ENCODE peak calls at places on chromosomes 11 and 22, in six cellular contexts. J is AG09309, C is NCI-H748 treated with DMSO at 0.1 percent for 48 hours, V is left ventricle myocardium inferior, A is AML-193, E is Daoy. N is an unnamed sample.

GRCh38 chr11:130763087-130763980 is 152.9 kb downstream of the SNX19 start:
- DNase-seq in J (no peak), C (no peak), V (no peak), A (no peak), E (no peak), N (no peak)

GRCh38 chr11:105032495-105032894 is 2.4 kb downstream of the CASP1 start:
- DNase-seq in J (no peak), C (no peak), V (no peak), A (peak), E (no peak), N (no peak)

GRCh38 chr11:11510939-11511338 is 110.9 kb downstream of the GALNT18 start:
- DNase-seq in J (peak), C (peak), V (peak), A (no peak), E (peak), N (no peak)

GRCh38 chr11:30635401-30635989 is 49.3 kb upstream of the MPPED2 start:
- DNase-seq in J (no peak), C (peak), V (no peak), A (no peak), E (peak), N (no peak)

GRCh38 chr11:59135648-59136461 is 6.8 kb upstream of the FAM111A start:
- DNase-seq in J (no peak), C (peak), V (peak), A (peak), E (peak), N (no peak)

GRCh38 chr11:120648706-120649250 is 137.2 kb downstream of the GRIK4 start:
- DNase-seq in J (no peak), C (no peak), V (no peak), A (no peak), E (no peak), N (no peak)

GRCh38 chr22:17725465-17725800 is 48.8 kb downstream of the BID start:
- DNase-seq in J (no peak), C (no peak), V (no peak), A (no peak), E (no peak), N (no peak)

GRCh38 chr11:23539556-23539955 is 679.3 kb upstream of the CCDC179 start:
- DNase-seq in J (no peak), C (no peak), V (no peak), A (no peak), E (no peak), N (no peak)

GRCh38 chr22:18146389-18146753 is 3.6 kb upstream of the USP18 start:
- DNase-seq in J (no peak), C (no peak), V (no peak), A (no peak), E (no peak), N (no peak)

GRCh38 chr22:35961480-35961902 is 67.1 kb downstream of the RBFOX2 start:
- DNase-seq in J (no peak), C (peak), V (peak), A (no peak), E (peak), N (peak)

GRCh38 chr11:120125005-120125404 is 12.9 kb downstream of the TRIM29 start:
- DNase-seq in J (no peak), C (no peak), V (no peak), A (no peak), E (peak), N (no peak)

GRCh38 chr11:94938399-94939055 is 34.8 kb downstream of the CWC15 start:
- DNase-seq in J (peak), C (no peak), V (peak), A (no peak), E (peak), N (peak)

GRCh38 chr11:109772846-109773400 is 320.3 kb upstream of the ZC3H12C start:
- DNase-seq in J (no peak), C (peak), V (no peak), A (no peak), E (no peak), N (peak)

GRCh38 chr11:101583180-101584128 is at the start of gene TRPC6:
- DNase-seq in J (no peak), C (peak), V (peak), A (no peak), E (no peak), N (no peak)

GRCh38 chr22:20131856-20132685 is 467 bp downstream of the ZDHHC8 start:
- DNase-seq in J (no peak), C (no peak), V (peak), A (no peak), E (no peak), N (no peak)

GRCh38 chr11:70119502-70119901 is 41.4 kb downstream of the ANO1 start:
- DNase-seq in J (no peak), C (no peak), V (no peak), A (no peak), E (no peak), N (no peak)

GRCh38 chr22:26168199-26168915 is 905 bp upstream of the SEZ6L start:
- DNase-seq in J (no peak), C (no peak), V (no peak), A (no peak), E (no peak), N (no peak)

GRCh38 chr22:27578937-27579617 is 222.5 kb downstream of the MN1 start:
- DNase-seq in J (peak), C (no peak), V (no peak), A (no peak), E (no peak), N (no peak)

GRCh38 chr11:62974848-62975522 is 9.8 kb downstream of the SLC22A6 start:
- DNase-seq in J (no peak), C (peak), V (peak), A (peak), E (peak), N (no peak)

GRCh38 chr11:58075781-58076180 is 45.0 kb downstream of the OR6Q1 start:
- DNase-seq in J (peak), C (no peak), V (no peak), A (no peak), E (no peak), N (no peak)

GRCh38 chr22:32536352-32536751 is 61.7 kb downstream of the FBXO7 start:
- DNase-seq in J (no peak), C (no peak), V (no peak), A (no peak), E (no peak), N (no peak)

GRCh38 chr11:46285594-46286033 is 8.2 kb downstream of the CREB3L1 start:
- DNase-seq in J (no peak), C (no peak), V (peak), A (no peak), E (peak), N (no peak)

GRCh38 chr11:111983187-111983986 is 41.8 kb upstream of the DLAT start:
- DNase-seq in J (no peak), C (peak), V (no peak), A (no peak), E (no peak), N (no peak)